ENCODE peak calls at places on chromosome 13, in nine cellular contexts. N is anterior cingulate cortex, D is upper lobe of right lung, E is esophagus squamous epithelium, L is H9, F is pons, K is endothelial cell, I is HAP-1, R is SW480. X is an unnamed sample.

GRCh38 chr13:31794452-31794851 is 55.1 kb downstream of the RXFP2 start:
- DNase-seq in E (no peak), L (no peak), I (no peak), N (no peak), F (no peak), K (no peak), D (no peak), R (no peak), X (no peak)

GRCh38 chr13:111630411-111630810 is 310.0 kb downstream of the TEX29 start:
- DNase-seq in I (no peak), K (no peak), L (peak; percentile 59), N (no peak), E (no peak), F (no peak), R (no peak), D (no peak), X (no peak)

GRCh38 chr13:23699271-23699670 is 129.1 kb downstream of the TNFRSF19 start:
- DNase-seq in K (no peak), E (no peak), L (no peak), N (no peak), F (no peak), D (no peak), I (no peak), R (no peak), X (no peak)

GRCh38 chr13:33722216-33722900 is 95.6 kb upstream of the RFC3 start:
- DNase-seq in L (no peak), D (no peak), E (no peak), K (no peak), I (no peak), N (no peak), F (peak; percentile 7), R (no peak), X (no peak)

GRCh38 chr13:25771641-25772478 is 280.0 kb downstream of the SHISA2 start:
- DNase-seq in K (no peak), N (no peak), R (no peak), E (no peak), D (no peak), L (no peak), I (no peak), F (no peak), X (no peak)

GRCh38 chr13:49859568-49859967 is 67.1 kb upstream of the KPNA3 start:
- DNase-seq in I (no peak), E (no peak), K (no peak), R (no peak), N (no peak), F (no peak), L (no peak), D (no peak), X (peak; percentile 82)

GRCh38 chr13:76934671-76935070 is 13.6 kb upstream of the ACOD1 start:
- DNase-seq in I (no peak), D (no peak), F (no peak), L (no peak), E (no peak), R (no peak), K (no peak), N (no peak), X (peak; percentile 28)

GRCh38 chr13:99949657-99950413 is 21.7 kb downstream of the ZIC5 start:
- DNase-seq in F (no peak), I (no peak), L (no peak), R (no peak), K (no peak), N (no peak), D (no peak), E (no peak), X (no peak)

GRCh38 chr13:83516781-83517180 is 365.5 kb downstream of the SLITRK1 start:
- DNase-seq in L (no peak), F (no peak), E (no peak), R (no peak), D (peak; percentile 52), K (no peak), I (no peak), N (no peak), X (no peak)

GRCh38 chr13:100815476-100816046 is 141.0 kb upstream of the TMTC4 start:
- DNase-seq in E (no peak), D (no peak), L (peak; percentile 32), N (no peak), F (no peak), K (no peak), R (no peak), I (no peak), X (no peak)

GRCh38 chr13:19862511-19863313 is 737 bp downstream of the ZMYM5 start:
- DNase-seq in K (no peak), L (peak; percentile 36), R (peak; percentile 47), I (no peak), D (peak; percentile 71), N (no peak), E (no peak), F (peak; percentile 51), X (no peak)

GRCh38 chr13:49629947-49630346 is 1.6 kb downstream of the ARL11 start:
- DNase-seq in F (no peak), R (no peak), L (no peak), E (no peak), N (no peak), K (no peak), I (no peak), D (no peak), X (no peak)

GRCh38 chr13:100213576-100213975 is 124.7 kb downstream of the PCCA start:
- DNase-seq in L (no peak), R (no peak), F (no peak), I (no peak), D (no peak), E (no peak), N (no peak), K (no peak), X (no peak)

GRCh38 chr13:94825507-94825906 is 113.2 kb upstream of the SOX21 start:
- DNase-seq in N (peak; percentile 35), D (no peak), K (no peak), R (no peak), F (peak; percentile 83), E (no peak), I (peak; percentile 96), L (peak; percentile 89), X (no peak)

GRCh38 chr13:98239156-98240076 is 62.3 kb upstream of the RNF113B start:
- DNase-seq in L (peak; percentile 65), I (no peak), R (no peak), N (no peak), D (no peak), F (no peak), E (no peak), K (no peak), X (no peak)

GRCh38 chr13:39374741-39375189 is 228.2 kb downstream of the LHFPL6 start:
- DNase-seq in D (no peak), K (no peak), E (no peak), L (no peak), N (no peak), F (no peak), I (no peak), R (no peak), X (no peak)

GRCh38 chr13:28620011-28620830 is 38.7 kb upstream of the POMP start:
- DNase-seq in K (no peak), E (no peak), D (no peak), I (no peak), R (no peak), N (no peak), L (no peak), F (no peak), X (no peak)

GRCh38 chr13:45500492-45501174 is 35.9 kb downstream of the COG3 start:
- DNase-seq in D (no peak), L (no peak), F (peak; percentile 60), E (no peak), I (no peak), K (no peak), N (no peak), R (peak; percentile 99), X (peak; percentile 47)

GRCh38 chr13:79593611-79594275 is 112.8 kb downstream of the NDFIP2 start:
- DNase-seq in R (no peak), K (no peak), E (no peak), I (no peak), L (no peak), N (no peak), D (no peak), F (peak; percentile 6), X (peak; percentile 19)

GRCh38 chr13:31090096-31090495 is 71.6 kb downstream of the HSPH1 start:
- DNase-seq in D (no peak), I (no peak), K (no peak), R (no peak), F (no peak), N (no peak), E (no peak), L (no peak), X (no peak)

X was measured in GM04504.